ENCODE peak calls at places on chromosomes 1 and 21, in ten cellular contexts. O is OCI-LY7, Z is IMR-90, B is prostate gland, I is Karpas-422, P is fibroblast of lung, D is left ventricle myocardium inferior, E is body of pancreas, R is sigmoid colon, H is dorsolateral prefrontal cortex. T is an unnamed sample.

GRCh38 chr1:209886219-209886536 is 51.8 kb upstream of the SYT14 start:
- DNase-seq in Z (no peak), P (no peak), I (no peak), B (no peak), E (no peak), O (no peak), H (no peak), D (no peak), R (no peak), T (no peak)

GRCh38 chr1:15215116-15215515 is 31.9 kb upstream of the FHAD1 start:
- DNase-seq in E (no peak), H (no peak), O (no peak), I (no peak), D (peak; percentile 24), B (no peak), R (peak; percentile 72), Z (no peak), P (no peak), T (no peak)

GRCh38 chr1:94602312-94602711 is 60.8 kb upstream of the F3 start:
- DNase-seq in I (no peak), R (no peak), D (no peak), H (no peak), Z (peak; percentile 82), O (no peak), B (no peak), E (no peak), P (peak; percentile 77), T (no peak)

GRCh38 chr1:247421074-247421473 is 5.1 kb downstream of the NLRP3 start:
- DNase-seq in H (no peak), O (no peak), P (no peak), Z (no peak), B (no peak), I (no peak), R (no peak), D (no peak), E (no peak), T (no peak)

GRCh38 chr1:81832573-81832972 is 31.8 kb downstream of the ADGRL2 start:
- DNase-seq in I (no peak), H (no peak), D (no peak), Z (peak; percentile 75), R (no peak), E (no peak), P (peak; percentile 87), B (no peak), O (no peak), T (no peak)

GRCh38 chr1:43293896-43294760 is 6.7 kb upstream of the TIE1 start:
- DNase-seq in O (no peak), H (peak; percentile 68), Z (peak; percentile 56), R (no peak), D (no peak), E (no peak), B (peak; percentile 47), P (peak; percentile 78), I (no peak), T (no peak)

GRCh38 chr1:117301906-117302305 is 65.3 kb upstream of the MAN1A2 start:
- DNase-seq in D (no peak), E (no peak), P (no peak), Z (no peak), R (no peak), I (no peak), B (no peak), H (no peak), O (no peak), T (no peak)

GRCh38 chr1:189803364-189803763 is 674.3 kb downstream of the BRINP3 start:
- DNase-seq in H (no peak), Z (no peak), O (no peak), P (no peak), R (no peak), B (no peak), E (no peak), I (no peak), D (no peak), T (no peak)

GRCh38 chr1:9687876-9688582 is 36.5 kb downstream of the PIK3CD start:
- DNase-seq in I (peak; percentile 67), Z (peak; percentile 21), P (peak; percentile 36), H (no peak), R (no peak), E (peak; percentile 25), B (no peak), O (no peak), D (no peak), T (peak; percentile 29)

GRCh38 chr1:178749581-178750166 is 24.6 kb downstream of the RALGPS2 start:
- DNase-seq in P (no peak), E (no peak), R (no peak), D (no peak), I (no peak), O (no peak), Z (no peak), H (no peak), B (no peak), T (no peak)

GRCh38 chr1:203354246-203354645 is 3.3 kb upstream of the FMOD start:
- DNase-seq in O (no peak), P (peak; percentile 50), B (no peak), Z (peak; percentile 90), I (no peak), D (no peak), R (peak; percentile 64), H (no peak), E (no peak), T (no peak)

GRCh38 chr1:46179138-46180081 is 3.1 kb upstream of the P3R3URF start:
- DNase-seq in P (peak; percentile 77), B (peak; percentile 92), D (peak; percentile 63), E (peak; percentile 81), O (peak; percentile 84), R (peak; percentile 92), H (peak; percentile 84), Z (peak; percentile 85), I (peak; percentile 87), T (peak; percentile 86)

DNA sequence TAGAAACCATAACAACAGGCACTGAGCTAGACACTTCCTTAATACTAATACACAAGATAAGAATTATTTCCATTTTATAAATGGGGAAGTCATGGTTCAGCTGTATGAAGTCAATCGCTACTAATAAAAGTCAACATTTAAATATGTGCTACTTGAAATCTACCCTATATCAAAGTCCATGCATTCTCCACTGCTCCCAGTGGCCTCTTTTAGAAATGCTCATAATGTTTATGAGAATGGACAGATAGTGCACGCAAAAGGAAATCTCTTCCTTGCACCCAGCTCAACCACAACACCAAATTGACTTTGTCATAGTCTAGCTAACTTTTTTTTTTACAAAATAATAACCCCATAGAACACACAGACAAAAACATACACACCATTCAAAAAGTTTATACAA is 281.7 kb upstream of the CXADR start:
- DNase-seq in Z (no peak), I (no peak), E (no peak), P (no peak), R (no peak), O (no peak), B (no peak), H (no peak), D (no peak), T (no peak)
- H3K27ac ChIP-seq in Z (no peak overlapping the region), I (no peak overlapping the region), E (no peak overlapping the region), P (no peak overlapping the region), R (no peak overlapping the region), O (no peak overlapping the region), B (no peak overlapping the region), H (no peak overlapping the region), D (peak overlapping the region; percentile 58), T (no peak overlapping the region)

GRCh38 chr1:5818755-5819154 is 173.5 kb downstream of the NPHP4 start:
- DNase-seq in I (no peak), E (no peak), D (no peak), O (no peak), R (no peak), B (no peak), P (no peak), Z (no peak), H (no peak), T (no peak)
- H3K27ac ChIP-seq in I (no peak overlapping the region), E (no peak overlapping the region), D (no peak overlapping the region), O (no peak overlapping the region), R (no peak overlapping the region), B (no peak overlapping the region), P (no peak overlapping the region), Z (no peak overlapping the region), H (no peak overlapping the region), T (no peak overlapping the region)

GRCh38 chr1:227797612-227798011 is 17.9 kb upstream of the PRSS38 start:
- DNase-seq in E (no peak), D (no peak), B (no peak), I (no peak), H (no peak), P (no peak), O (no peak), Z (no peak), R (no peak), T (no peak)

GRCh38 chr1:227796359-227796915 is 19.0 kb upstream of the PRSS38 start:
- DNase-seq in B (no peak), P (no peak), E (no peak), O (no peak), I (no peak), D (no peak), Z (no peak), R (no peak), H (no peak), T (no peak)

GRCh38 chr1:227798078-227798802 is 17.2 kb upstream of the PRSS38 start:
- DNase-seq in B (no peak), H (no peak), D (no peak), Z (no peak), R (no peak), I (no peak), O (no peak), P (no peak), E (no peak), T (no peak)

GRCh38 chr1:227795732-227796131 is 19.7 kb upstream of the PRSS38 start:
- DNase-seq in E (no peak), R (no peak), I (no peak), Z (no peak), D (no peak), P (no peak), B (no peak), O (no peak), H (no peak), T (no peak)

DNA sequence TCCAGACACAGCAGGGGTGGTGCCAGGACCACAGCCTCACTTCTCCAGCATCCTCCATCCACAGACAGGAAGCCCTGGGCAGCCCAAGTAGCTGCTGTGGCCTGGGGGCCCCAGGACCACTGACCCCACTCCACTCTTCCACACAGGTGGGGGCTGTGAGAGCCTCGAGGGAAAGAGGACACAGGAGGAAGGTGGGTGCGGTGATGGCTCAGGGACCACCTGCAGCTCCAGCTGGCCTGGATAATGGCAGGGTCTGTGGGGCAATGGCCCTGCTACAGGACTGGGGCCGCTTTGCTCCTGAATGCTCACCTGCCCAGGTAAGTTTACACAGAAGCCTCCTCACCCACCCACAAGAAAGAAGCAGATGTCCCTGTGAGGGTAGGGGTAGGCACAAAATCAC is 18.3 kb upstream of the PRSS38 start:
- DNase-seq in B (no peak), Z (no peak), I (no peak), H (no peak), R (no peak), O (no peak), P (no peak), D (no peak), E (no peak), T (no peak)
- H3K27ac ChIP-seq in B (no peak overlapping the region), Z (no peak overlapping the region), I (no peak overlapping the region), H (no peak overlapping the region), R (no peak overlapping the region), O (no peak overlapping the region), P (no peak overlapping the region), D (no peak overlapping the region), E (no peak overlapping the region), T (no peak overlapping the region)

DNA sequence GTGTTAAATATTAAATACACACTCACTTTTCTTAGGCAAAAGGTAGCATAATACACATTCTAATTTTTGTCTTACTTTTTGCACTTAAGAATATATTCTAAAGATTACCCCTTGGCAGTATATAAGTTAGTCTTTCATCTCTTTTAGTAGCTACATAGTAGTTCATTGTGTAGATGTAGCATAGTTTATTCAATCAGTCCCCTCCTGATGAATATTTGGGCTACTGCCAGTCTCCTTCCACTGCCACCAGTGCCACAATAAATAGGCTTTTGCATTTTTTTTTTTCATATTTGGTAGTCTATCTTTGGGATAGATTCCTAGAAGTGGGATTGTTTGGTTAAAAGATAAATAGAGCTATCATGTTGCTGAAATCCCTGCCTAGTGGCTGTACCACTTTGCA is 388.8 kb upstream of the RUNX1 start:
- DNase-seq in I (no peak), B (no peak), E (no peak), Z (no peak), D (no peak), R (no peak), H (no peak), P (no peak), O (no peak), T (no peak)
- H3K27ac ChIP-seq in I (no peak overlapping the region), B (no peak overlapping the region), E (no peak overlapping the region), Z (no peak overlapping the region), D (no peak overlapping the region), R (no peak overlapping the region), H (no peak overlapping the region), P (no peak overlapping the region), O (no peak overlapping the region), T (no peak overlapping the region)

T was measured in neuronal stem cell.